ENCODE peak calls at places on chromosomes 2 and 18, in six cellular contexts. One of them, this sample, is unnamed.

GRCh38 chr2:233208382-233209116 is 42.9 kb upstream of the ATG16L1 start:
- DNase-seq in IMR-90: no peak
- DNase-seq in sigmoid colon: no peak
- DNase-seq in fibroblast of pulmonary artery: no peak
- DNase-seq in pancreas: no peak
- DNase-seq in neural progenitor cell: no peak
- DNase-seq in this sample: no peak

GRCh38 chr2:172109670-172110421 is 7.1 kb upstream of the DLX2 start:
- DNase-seq in fibroblast of pulmonary artery: no peak
- DNase-seq in sigmoid colon: no peak
- DNase-seq in IMR-90: no peak
- DNase-seq in pancreas: no peak
- DNase-seq in neural progenitor cell: peak; percentile 51
- DNase-seq in this sample: no peak

GRCh38 chr18:55768255-55768654 is 180.3 kb upstream of the TCF4 start:
- DNase-seq in neural progenitor cell: no peak
- DNase-seq in IMR-90: peak; percentile 36
- DNase-seq in pancreas: no peak
- DNase-seq in fibroblast of pulmonary artery: peak; percentile 40
- DNase-seq in sigmoid colon: no peak
- DNase-seq in this sample: no peak

GRCh38 chr2:231421051-231421580 is 25.6 kb downstream of the B3GNT7 start:
- DNase-seq in neural progenitor cell: no peak
- DNase-seq in sigmoid colon: no peak
- DNase-seq in IMR-90: no peak
- DNase-seq in pancreas: no peak
- DNase-seq in fibroblast of pulmonary artery: no peak
- DNase-seq in this sample: no peak

GRCh38 chr2:149451417-149452165 is 121.2 kb downstream of the LYPD6 start:
- DNase-seq in IMR-90: no peak
- DNase-seq in fibroblast of pulmonary artery: no peak
- DNase-seq in sigmoid colon: no peak
- DNase-seq in neural progenitor cell: no peak
- DNase-seq in pancreas: no peak
- DNase-seq in this sample: no peak

GRCh38 chr2:161159829-161160225 is 401 bp upstream of the TANK start:
- DNase-seq in pancreas: no peak
- DNase-seq in fibroblast of pulmonary artery: no peak
- DNase-seq in sigmoid colon: no peak
- DNase-seq in neural progenitor cell: no peak
- DNase-seq in IMR-90: no peak
- DNase-seq in this sample: no peak

GRCh38 chr2:77566131-77566530 is 44.0 kb upstream of the LRRTM4 start:
- DNase-seq in IMR-90: no peak
- DNase-seq in pancreas: no peak
- DNase-seq in fibroblast of pulmonary artery: no peak
- DNase-seq in sigmoid colon: no peak
- DNase-seq in neural progenitor cell: no peak
- DNase-seq in this sample: no peak

GRCh38 chr2:68765739-68766377 is 31.2 kb downstream of the ARHGAP25 start:
- DNase-seq in fibroblast of pulmonary artery: peak; percentile 56
- DNase-seq in sigmoid colon: no peak
- DNase-seq in neural progenitor cell: no peak
- DNase-seq in pancreas: no peak
- DNase-seq in IMR-90: peak; percentile 75
- DNase-seq in this sample: no peak

GRCh38 chr2:46025683-46026082 is 271.5 kb upstream of the EPAS1 start:
- DNase-seq in sigmoid colon: no peak
- DNase-seq in fibroblast of pulmonary artery: no peak
- DNase-seq in pancreas: no peak
- DNase-seq in IMR-90: no peak
- DNase-seq in neural progenitor cell: no peak
- DNase-seq in this sample: no peak

GRCh38 chr2:40130251-40130994 is 321.5 kb downstream of the SLC8A1 start:
- DNase-seq in fibroblast of pulmonary artery: peak; percentile 61
- DNase-seq in neural progenitor cell: no peak
- DNase-seq in pancreas: no peak
- DNase-seq in IMR-90: peak; percentile 77
- DNase-seq in sigmoid colon: no peak
- DNase-seq in this sample: no peak

GRCh38 chr2:40038646-40039045 is 259.6 kb upstream of the THUMPD2 start:
- DNase-seq in sigmoid colon: no peak
- DNase-seq in neural progenitor cell: no peak
- DNase-seq in fibroblast of pulmonary artery: no peak
- DNase-seq in IMR-90: peak; percentile 54
- DNase-seq in pancreas: no peak
- DNase-seq in this sample: no peak

GRCh38 chr2:231455890-231456289 is 8.4 kb downstream of the NCL start:
- DNase-seq in IMR-90: no peak
- DNase-seq in neural progenitor cell: no peak
- DNase-seq in pancreas: no peak
- DNase-seq in fibroblast of pulmonary artery: no peak
- DNase-seq in sigmoid colon: no peak
- DNase-seq in this sample: no peak

GRCh38 chr2:88057437-88057844 is 1.9 kb upstream of the KRCC1 start:
- DNase-seq in neural progenitor cell: no peak
- DNase-seq in sigmoid colon: no peak
- DNase-seq in pancreas: no peak
- DNase-seq in fibroblast of pulmonary artery: no peak
- DNase-seq in IMR-90: no peak
- DNase-seq in this sample: no peak

GRCh38 chr2:127884436-127884835 is 1.3 kb downstream of the AMMECR1L start:
- DNase-seq in IMR-90: peak; percentile 89
- DNase-seq in fibroblast of pulmonary artery: peak; percentile 69
- DNase-seq in sigmoid colon: no peak
- DNase-seq in pancreas: no peak
- DNase-seq in neural progenitor cell: peak; percentile 24
- DNase-seq in this sample: no peak

GRCh38 chr18:68596016-68596415 is 118.9 kb downstream of the TMX3 start:
- DNase-seq in sigmoid colon: no peak
- DNase-seq in fibroblast of pulmonary artery: no peak
- DNase-seq in IMR-90: no peak
- DNase-seq in pancreas: no peak
- DNase-seq in neural progenitor cell: peak; percentile 50
- DNase-seq in this sample: no peak

GRCh38 chr18:62935994-62936393 is 220.7 kb downstream of the PHLPP1 start:
- DNase-seq in IMR-90: no peak
- DNase-seq in pancreas: no peak
- DNase-seq in sigmoid colon: no peak
- DNase-seq in neural progenitor cell: no peak
- DNase-seq in fibroblast of pulmonary artery: no peak
- DNase-seq in this sample: no peak
- TF ChIP-seq CTCF in IMR-90: no peak
- TF ChIP-seq CTCF in pancreas: no peak
- TF ChIP-seq CTCF in sigmoid colon: no peak
- TF ChIP-seq CTCF in neural progenitor cell: no peak
- TF ChIP-seq CTCF in fibroblast of pulmonary artery: no peak
- TF ChIP-seq CTCF in this sample: no peak

DNA sequence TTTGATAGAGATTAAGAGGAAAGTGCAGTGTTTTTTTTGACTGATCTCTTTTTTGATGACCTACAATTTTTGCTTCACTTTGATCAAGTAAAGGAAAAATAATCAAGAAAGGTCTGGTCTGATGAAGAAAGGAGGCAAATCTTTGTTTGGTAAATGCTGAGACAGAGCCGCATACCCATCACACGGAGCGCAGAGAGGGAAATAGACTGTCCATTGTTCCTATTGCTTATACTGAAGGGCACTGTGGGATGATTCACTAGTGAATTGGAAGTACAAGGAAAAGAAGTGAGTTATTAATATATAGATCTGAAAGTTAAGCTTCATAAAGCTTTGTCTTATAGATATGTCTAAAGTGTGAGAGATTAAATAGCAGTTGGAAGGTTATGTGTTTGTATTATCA is 455.1 kb downstream of the PLCL1 start:
- DNase-seq in neural progenitor cell: no peak
- DNase-seq in fibroblast of pulmonary artery: no peak
- DNase-seq in sigmoid colon: no peak
- DNase-seq in pancreas: no peak
- DNase-seq in IMR-90: no peak
- DNase-seq in this sample: no peak
- TF ChIP-seq CTCF in neural progenitor cell: no peak
- TF ChIP-seq CTCF in fibroblast of pulmonary artery: no peak
- TF ChIP-seq CTCF in sigmoid colon: no peak
- TF ChIP-seq CTCF in pancreas: no peak
- TF ChIP-seq CTCF in IMR-90: no peak
- TF ChIP-seq CTCF in this sample: no peak

GRCh38 chr2:10680957-10681356 is 8.8 kb downstream of the NOL10 start:
- DNase-seq in IMR-90: peak; percentile 55
- DNase-seq in neural progenitor cell: no peak
- DNase-seq in pancreas: no peak
- DNase-seq in sigmoid colon: no peak
- DNase-seq in fibroblast of pulmonary artery: no peak
- DNase-seq in this sample: no peak

GRCh38 chr2:10675126-10675525 is 14.6 kb downstream of the NOL10 start:
- DNase-seq in fibroblast of pulmonary artery: no peak
- DNase-seq in sigmoid colon: no peak
- DNase-seq in IMR-90: no peak
- DNase-seq in pancreas: no peak
- DNase-seq in neural progenitor cell: no peak
- DNase-seq in this sample: no peak

GRCh38 chr2:10680214-10680613 is 9.6 kb downstream of the NOL10 start:
- DNase-seq in sigmoid colon: no peak
- DNase-seq in fibroblast of pulmonary artery: no peak
- DNase-seq in pancreas: no peak
- DNase-seq in IMR-90: no peak
- DNase-seq in neural progenitor cell: no peak
- DNase-seq in this sample: no peak

DNA sequence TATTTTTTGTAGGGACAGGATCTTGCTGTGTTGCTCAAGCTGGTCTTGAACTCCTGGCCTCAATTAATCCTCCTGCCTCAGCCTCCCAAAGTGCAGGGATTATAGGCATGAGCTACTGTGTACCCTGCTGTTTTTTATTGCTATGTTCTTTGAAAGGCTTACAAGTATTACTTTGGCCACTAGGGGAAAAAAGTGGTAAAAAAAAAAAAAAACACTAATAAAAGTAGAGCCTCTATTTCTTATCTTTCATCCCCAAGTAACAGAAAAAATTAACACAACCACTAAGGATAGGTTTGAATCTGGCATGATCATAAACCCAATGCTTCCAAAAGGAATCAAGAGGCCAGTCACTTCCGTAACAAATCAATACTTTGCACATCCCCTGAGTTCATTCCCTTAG is 11.6 kb downstream of the NOL10 start:
- DNase-seq in neural progenitor cell: no peak
- DNase-seq in fibroblast of pulmonary artery: no peak
- DNase-seq in sigmoid colon: no peak
- DNase-seq in pancreas: no peak
- DNase-seq in IMR-90: no peak
- DNase-seq in this sample: no peak
- TF ChIP-seq CTCF in neural progenitor cell: peak; percentile 29
- TF ChIP-seq CTCF in fibroblast of pulmonary artery: peak; percentile 23
- TF ChIP-seq CTCF in sigmoid colon: no peak
- TF ChIP-seq CTCF in pancreas: no peak
- TF ChIP-seq CTCF in IMR-90: peak; percentile 13
- TF ChIP-seq CTCF in this sample: peak; percentile 64

DNA sequence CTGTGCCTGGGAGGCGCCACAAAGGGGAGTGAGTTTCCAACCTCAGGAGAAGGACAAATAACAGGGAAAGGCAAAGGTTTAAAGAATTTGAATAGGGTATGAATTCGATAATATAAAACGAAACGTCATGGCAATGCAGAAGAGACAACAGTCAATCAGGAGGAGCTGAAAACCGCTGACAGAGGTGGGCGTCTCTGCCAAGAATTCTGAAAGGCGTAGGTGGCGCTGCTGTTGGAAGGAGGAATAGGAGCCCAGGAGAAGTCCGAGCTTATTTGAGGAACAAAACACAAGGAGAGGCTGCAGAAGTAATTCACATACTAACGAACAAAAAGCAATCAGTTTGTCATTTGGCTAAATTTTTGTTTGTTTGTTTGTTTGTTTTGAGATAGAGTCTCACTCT is 485.8 kb upstream of the POU3F3 start:
- DNase-seq in IMR-90: no peak
- DNase-seq in neural progenitor cell: no peak
- DNase-seq in pancreas: no peak
- DNase-seq in fibroblast of pulmonary artery: no peak
- DNase-seq in sigmoid colon: no peak
- DNase-seq in this sample: no peak
- TF ChIP-seq CTCF in IMR-90: no peak
- TF ChIP-seq CTCF in neural progenitor cell: no peak
- TF ChIP-seq CTCF in pancreas: no peak
- TF ChIP-seq CTCF in fibroblast of pulmonary artery: no peak
- TF ChIP-seq CTCF in sigmoid colon: no peak
- TF ChIP-seq CTCF in this sample: no peak

GRCh38 chr2:175203621-175204496 is 22.3 kb upstream of the ATP5MC3 start:
- DNase-seq in pancreas: peak; percentile 70
- DNase-seq in IMR-90: peak; percentile 47
- DNase-seq in neural progenitor cell: peak; percentile 80
- DNase-seq in sigmoid colon: peak; percentile 71
- DNase-seq in fibroblast of pulmonary artery: peak; percentile 62
- DNase-seq in this sample: peak; percentile 70
- TF ChIP-seq CTCF in pancreas: peak; percentile 23
- TF ChIP-seq CTCF in IMR-90: peak; percentile 65
- TF ChIP-seq CTCF in neural progenitor cell: peak; percentile 64
- TF ChIP-seq CTCF in sigmoid colon: peak; percentile 13
- TF ChIP-seq CTCF in fibroblast of pulmonary artery: peak; percentile 70
- TF ChIP-seq CTCF in this sample: peak; percentile 74

GRCh38 chr2:206069417-206069816 is 16.6 kb downstream of the INO80D start:
- DNase-seq in IMR-90: no peak
- DNase-seq in sigmoid colon: no peak
- DNase-seq in pancreas: no peak
- DNase-seq in neural progenitor cell: no peak
- DNase-seq in fibroblast of pulmonary artery: no peak
- DNase-seq in this sample: no peak

GRCh38 chr2:206064077-206064476 is 21.9 kb downstream of the INO80D start:
- DNase-seq in IMR-90: no peak
- DNase-seq in sigmoid colon: no peak
- DNase-seq in neural progenitor cell: no peak
- DNase-seq in pancreas: no peak
- DNase-seq in fibroblast of pulmonary artery: no peak
- DNase-seq in this sample: no peak

GRCh38 chr2:206068207-206068606 is 17.8 kb downstream of the INO80D start:
- DNase-seq in neural progenitor cell: no peak
- DNase-seq in sigmoid colon: no peak
- DNase-seq in IMR-90: no peak
- DNase-seq in pancreas: no peak
- DNase-seq in fibroblast of pulmonary artery: no peak
- DNase-seq in this sample: no peak

GRCh38 chr2:206062724-206063123 is 23.2 kb downstream of the INO80D start:
- DNase-seq in neural progenitor cell: no peak
- DNase-seq in sigmoid colon: no peak
- DNase-seq in pancreas: no peak
- DNase-seq in IMR-90: no peak
- DNase-seq in fibroblast of pulmonary artery: no peak
- DNase-seq in this sample: no peak

GRCh38 chr2:206063635-206064034 is 22.3 kb downstream of the INO80D start:
- DNase-seq in neural progenitor cell: no peak
- DNase-seq in pancreas: no peak
- DNase-seq in sigmoid colon: no peak
- DNase-seq in IMR-90: no peak
- DNase-seq in fibroblast of pulmonary artery: no peak
- DNase-seq in this sample: no peak
- TF ChIP-seq CTCF in neural progenitor cell: no peak
- TF ChIP-seq CTCF in pancreas: no peak
- TF ChIP-seq CTCF in sigmoid colon: no peak
- TF ChIP-seq CTCF in IMR-90: no peak
- TF ChIP-seq CTCF in fibroblast of pulmonary artery: no peak
- TF ChIP-seq CTCF in this sample: no peak

This sample was measured in type B pancreatic cell.